ENCODE peak calls at places on chromosomes 12 and 14, in nine cellular contexts. One of them, this sample, is unnamed.

GRCh38 chr14:104224516-104225281 is 86.3 kb downstream of the KIF26A start:
- DNase-seq in fibroblast of mammary gland: no peak
- DNase-seq in fibroblast of pulmonary artery: no peak
- DNase-seq in mammary epithelial cell: no peak
- DNase-seq in fibroblast of the aortic adventitia: no peak
- DNase-seq in choroid plexus epithelial cell: peak; percentile 13
- DNase-seq in bronchial epithelial cell: no peak
- DNase-seq in right lobe of liver: peak; percentile 58
- DNase-seq in psoas muscle: peak; percentile 28
- DNase-seq in this sample: no peak

GRCh38 chr14:53355581-53356112 is 202.5 kb upstream of the DDHD1 start:
- DNase-seq in fibroblast of mammary gland: peak; percentile 66
- DNase-seq in fibroblast of pulmonary artery: peak; percentile 50
- DNase-seq in mammary epithelial cell: peak; percentile 65
- DNase-seq in fibroblast of the aortic adventitia: peak; percentile 58
- DNase-seq in choroid plexus epithelial cell: peak; percentile 91
- DNase-seq in bronchial epithelial cell: peak; percentile 85
- DNase-seq in right lobe of liver: no peak
- DNase-seq in psoas muscle: no peak
- DNase-seq in this sample: peak; percentile 77

GRCh38 chr12:53098982-53099651 is 1.6 kb downstream of the IGFBP6 start:
- DNase-seq in fibroblast of mammary gland: peak; percentile 98
- DNase-seq in fibroblast of pulmonary artery: peak; percentile 94
- DNase-seq in mammary epithelial cell: peak; percentile 86
- DNase-seq in fibroblast of the aortic adventitia: peak; percentile 98
- DNase-seq in choroid plexus epithelial cell: peak; percentile 96
- DNase-seq in bronchial epithelial cell: peak; percentile 80
- DNase-seq in right lobe of liver: peak; percentile 84
- DNase-seq in psoas muscle: peak; percentile 92
- DNase-seq in this sample: peak; percentile 78

GRCh38 chr12:90078344-90078743 is 369.7 kb upstream of the ATP2B1 start:
- DNase-seq in fibroblast of mammary gland: no peak
- DNase-seq in fibroblast of pulmonary artery: no peak
- DNase-seq in mammary epithelial cell: no peak
- DNase-seq in fibroblast of the aortic adventitia: no peak
- DNase-seq in choroid plexus epithelial cell: no peak
- DNase-seq in bronchial epithelial cell: no peak
- DNase-seq in right lobe of liver: no peak
- DNase-seq in psoas muscle: no peak
- DNase-seq in this sample: no peak

GRCh38 chr12:49828143-49829091 is at the start of gene NCKAP5L:
- DNase-seq in fibroblast of mammary gland: peak; percentile 95
- DNase-seq in fibroblast of pulmonary artery: peak; percentile 98
- DNase-seq in mammary epithelial cell: peak; percentile 96
- DNase-seq in fibroblast of the aortic adventitia: peak; percentile 96
- DNase-seq in choroid plexus epithelial cell: peak; percentile 98
- DNase-seq in bronchial epithelial cell: peak; percentile 86
- DNase-seq in right lobe of liver: peak; percentile 97
- DNase-seq in psoas muscle: peak; percentile 97
- DNase-seq in this sample: peak; percentile 97

GRCh38 chr14:58865520-58866281 is 227.9 kb downstream of the DACT1 start:
- DNase-seq in fibroblast of mammary gland: peak; percentile 94
- DNase-seq in fibroblast of pulmonary artery: peak; percentile 88
- DNase-seq in mammary epithelial cell: peak; percentile 9
- DNase-seq in fibroblast of the aortic adventitia: peak; percentile 90
- DNase-seq in choroid plexus epithelial cell: no peak
- DNase-seq in bronchial epithelial cell: no peak
- DNase-seq in right lobe of liver: no peak
- DNase-seq in psoas muscle: no peak
- DNase-seq in this sample: no peak

GRCh38 chr12:24991209-24992049 is 42.5 kb upstream of the BCAT1 start:
- DNase-seq in fibroblast of mammary gland: peak; percentile 70
- DNase-seq in fibroblast of pulmonary artery: peak; percentile 75
- DNase-seq in mammary epithelial cell: peak; percentile 50
- DNase-seq in fibroblast of the aortic adventitia: peak; percentile 76
- DNase-seq in choroid plexus epithelial cell: peak; percentile 84
- DNase-seq in bronchial epithelial cell: peak; percentile 69
- DNase-seq in right lobe of liver: no peak
- DNase-seq in psoas muscle: no peak
- DNase-seq in this sample: peak; percentile 76

GRCh38 chr12:26689281-26689841 is 143.6 kb downstream of the ITPR2 start:
- DNase-seq in fibroblast of mammary gland: no peak
- DNase-seq in fibroblast of pulmonary artery: no peak
- DNase-seq in mammary epithelial cell: peak; percentile 13
- DNase-seq in fibroblast of the aortic adventitia: no peak
- DNase-seq in choroid plexus epithelial cell: no peak
- DNase-seq in bronchial epithelial cell: no peak
- DNase-seq in right lobe of liver: no peak
- DNase-seq in psoas muscle: no peak
- DNase-seq in this sample: peak; percentile 17

GRCh38 chr12:23767834-23768233 is 181.6 kb downstream of the SOX5 start:
- DNase-seq in fibroblast of mammary gland: no peak
- DNase-seq in fibroblast of pulmonary artery: no peak
- DNase-seq in mammary epithelial cell: no peak
- DNase-seq in fibroblast of the aortic adventitia: no peak
- DNase-seq in choroid plexus epithelial cell: no peak
- DNase-seq in bronchial epithelial cell: peak; percentile 2
- DNase-seq in right lobe of liver: no peak
- DNase-seq in psoas muscle: no peak
- DNase-seq in this sample: no peak

GRCh38 chr14:81341405-81342180 is 58.5 kb downstream of the STON2 start:
- DNase-seq in fibroblast of mammary gland: peak; percentile 5
- DNase-seq in fibroblast of pulmonary artery: no peak
- DNase-seq in mammary epithelial cell: no peak
- DNase-seq in fibroblast of the aortic adventitia: no peak
- DNase-seq in choroid plexus epithelial cell: no peak
- DNase-seq in bronchial epithelial cell: no peak
- DNase-seq in right lobe of liver: no peak
- DNase-seq in psoas muscle: no peak
- DNase-seq in this sample: peak; percentile 38

GRCh38 chr14:22448035-22448904 is 140.8 kb downstream of the DAD1 start:
- DNase-seq in fibroblast of mammary gland: no peak
- DNase-seq in fibroblast of pulmonary artery: no peak
- DNase-seq in mammary epithelial cell: no peak
- DNase-seq in fibroblast of the aortic adventitia: no peak
- DNase-seq in choroid plexus epithelial cell: peak; percentile 37
- DNase-seq in bronchial epithelial cell: no peak
- DNase-seq in right lobe of liver: no peak
- DNase-seq in psoas muscle: no peak
- DNase-seq in this sample: no peak

GRCh38 chr12:75702477-75703093 is 191.2 kb upstream of the KRR1 start:
- DNase-seq in fibroblast of mammary gland: no peak
- DNase-seq in fibroblast of pulmonary artery: no peak
- DNase-seq in mammary epithelial cell: no peak
- DNase-seq in fibroblast of the aortic adventitia: no peak
- DNase-seq in choroid plexus epithelial cell: no peak
- DNase-seq in bronchial epithelial cell: no peak
- DNase-seq in right lobe of liver: no peak
- DNase-seq in psoas muscle: no peak
- DNase-seq in this sample: no peak

GRCh38 chr14:68286667-68287066 is 467.1 kb downstream of the RAD51B start:
- DNase-seq in fibroblast of mammary gland: no peak
- DNase-seq in fibroblast of pulmonary artery: no peak
- DNase-seq in mammary epithelial cell: peak; percentile 8
- DNase-seq in fibroblast of the aortic adventitia: no peak
- DNase-seq in choroid plexus epithelial cell: no peak
- DNase-seq in bronchial epithelial cell: peak; percentile 50
- DNase-seq in right lobe of liver: no peak
- DNase-seq in psoas muscle: no peak
- DNase-seq in this sample: peak; percentile 51

DNA sequence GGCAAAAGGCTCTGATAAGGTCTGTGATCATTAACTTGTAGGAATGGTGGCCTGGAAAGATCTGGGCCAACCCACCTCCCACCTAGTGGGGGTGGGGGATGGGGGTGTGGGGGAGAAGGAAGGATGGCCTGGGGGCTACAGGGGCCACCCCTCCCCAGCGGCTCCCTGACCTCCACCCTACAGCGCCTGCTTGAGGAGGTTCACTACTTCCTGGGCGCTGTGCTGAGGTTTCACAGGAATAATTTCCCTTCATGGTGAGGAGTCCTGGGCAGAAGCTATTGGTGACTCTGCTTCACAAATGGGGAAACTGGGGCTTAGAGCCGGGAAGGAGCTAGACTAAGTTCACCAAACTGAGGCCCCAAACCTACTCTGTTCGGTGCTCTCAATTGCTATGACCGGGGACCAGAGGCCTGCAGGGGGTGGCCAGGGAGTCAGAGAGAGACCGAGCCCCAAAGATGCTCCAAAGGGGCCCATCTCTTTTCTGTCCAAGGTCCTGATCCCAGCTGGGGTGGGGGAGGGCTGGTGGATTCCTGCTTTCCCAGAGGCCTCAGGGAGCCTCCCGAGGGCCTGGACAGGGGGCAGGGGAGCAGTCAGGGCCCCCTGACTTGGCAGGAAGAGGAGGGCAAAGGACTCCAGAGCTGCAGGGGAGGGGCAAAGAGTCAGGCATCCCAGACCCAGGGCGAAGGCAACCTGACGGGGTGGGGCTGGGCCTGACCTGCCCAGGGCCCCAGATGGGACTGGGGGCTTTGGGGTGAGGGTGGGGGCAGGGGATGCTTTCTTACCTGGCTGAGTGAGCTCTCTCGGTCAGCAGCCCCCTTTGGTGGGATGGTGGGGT is 1.7 kb downstream of the HNF1A start:
- DNase-seq in fibroblast of mammary gland: no peak
- DNase-seq in fibroblast of pulmonary artery: no peak
- DNase-seq in mammary epithelial cell: no peak
- DNase-seq in fibroblast of the aortic adventitia: no peak
- DNase-seq in choroid plexus epithelial cell: no peak
- DNase-seq in bronchial epithelial cell: no peak
- DNase-seq in right lobe of liver: peak; percentile 86
- DNase-seq in psoas muscle: no peak
- DNase-seq in this sample: no peak
- H3K4me3 ChIP-seq in fibroblast of mammary gland: no peak overlapping the region
- H3K4me3 ChIP-seq in fibroblast of pulmonary artery: no peak overlapping the region
- H3K4me3 ChIP-seq in mammary epithelial cell: no peak overlapping the region
- H3K4me3 ChIP-seq in fibroblast of the aortic adventitia: no peak overlapping the region
- H3K4me3 ChIP-seq in choroid plexus epithelial cell: no peak overlapping the region
- H3K4me3 ChIP-seq in bronchial epithelial cell: no peak overlapping the region
- H3K4me3 ChIP-seq in right lobe of liver: peak overlapping the region; percentile 82
- H3K4me3 ChIP-seq in psoas muscle: no peak overlapping the region
- H3K4me3 ChIP-seq in this sample: no peak overlapping the region

DNA sequence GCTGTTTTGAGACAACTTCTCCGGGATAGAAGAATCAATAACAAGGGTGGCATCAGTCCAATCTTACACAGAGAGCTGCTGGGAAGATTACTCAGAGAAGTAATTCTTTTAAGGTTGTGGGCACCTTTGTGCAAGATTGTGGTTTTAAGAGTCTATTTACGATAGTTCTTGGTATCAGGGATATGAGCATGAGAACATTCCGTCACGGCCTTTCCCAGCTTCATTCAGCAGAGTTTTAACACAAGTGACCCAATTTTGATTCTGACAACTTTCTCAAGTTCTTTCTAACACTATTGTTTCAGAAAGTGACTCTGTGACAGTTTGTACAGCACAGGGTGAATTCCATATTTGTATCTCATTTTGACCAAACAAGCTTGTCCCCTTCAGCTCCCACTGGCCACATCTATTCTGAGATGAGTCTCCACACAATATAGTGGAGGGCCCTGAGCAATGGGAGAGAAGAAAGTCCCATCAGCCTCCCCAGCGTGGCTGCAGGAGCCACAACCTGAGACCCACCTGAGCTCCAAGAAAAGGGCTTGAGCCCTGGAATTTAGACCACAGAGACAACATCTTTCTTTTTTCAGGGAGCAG is 869.2 kb downstream of the TMEM121 start:
- DNase-seq in fibroblast of mammary gland: no peak
- DNase-seq in fibroblast of pulmonary artery: no peak
- DNase-seq in mammary epithelial cell: no peak
- DNase-seq in fibroblast of the aortic adventitia: no peak
- DNase-seq in choroid plexus epithelial cell: no peak
- DNase-seq in bronchial epithelial cell: no peak
- DNase-seq in right lobe of liver: no peak
- DNase-seq in psoas muscle: no peak
- DNase-seq in this sample: no peak
- TF ChIP-seq CTCF in fibroblast of mammary gland: no peak
- TF ChIP-seq CTCF in fibroblast of pulmonary artery: no peak
- TF ChIP-seq CTCF in mammary epithelial cell: no peak
- TF ChIP-seq CTCF in fibroblast of the aortic adventitia: no peak
- TF ChIP-seq CTCF in choroid plexus epithelial cell: no peak
- TF ChIP-seq CTCF in bronchial epithelial cell: no peak
- TF ChIP-seq CTCF in right lobe of liver: no peak
- TF ChIP-seq CTCF in psoas muscle: no peak
- TF ChIP-seq CTCF in this sample: no peak

DNA sequence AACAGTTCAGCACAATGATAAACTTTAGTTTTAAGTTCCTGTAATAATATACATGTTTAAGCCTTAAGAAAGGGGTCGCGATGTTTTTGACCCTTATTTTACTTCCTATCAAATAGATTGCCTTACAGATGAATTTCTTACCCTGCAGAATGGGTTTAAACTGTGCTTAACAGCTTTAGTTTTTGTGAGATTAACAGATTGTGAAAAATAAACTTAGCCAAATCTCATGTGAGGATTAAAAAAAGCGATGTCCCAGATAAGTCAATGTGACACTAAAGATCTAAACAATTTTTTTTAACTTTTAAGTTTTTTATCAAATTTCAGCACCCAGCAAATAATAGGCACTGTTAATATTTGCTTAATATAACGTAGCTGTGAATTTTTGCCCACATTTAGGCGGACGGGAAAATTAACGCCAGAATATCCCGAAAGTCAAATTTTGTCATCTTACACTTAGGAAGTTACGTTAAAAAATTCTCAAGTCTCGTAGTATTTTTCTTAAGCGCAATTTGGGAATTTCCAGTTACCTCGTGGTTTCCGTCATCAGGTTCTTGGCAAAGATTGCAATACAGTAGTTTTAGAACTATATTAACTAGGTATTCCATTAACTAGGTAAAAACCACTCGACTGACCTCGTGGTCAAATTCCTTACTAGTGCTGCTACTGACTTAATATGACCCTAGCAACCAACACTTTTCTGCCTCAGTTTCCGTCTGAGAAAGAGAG is 1.2 kb downstream of the HNRNPC start:
- DNase-seq in fibroblast of mammary gland: no peak
- DNase-seq in fibroblast of pulmonary artery: peak; percentile 59
- DNase-seq in mammary epithelial cell: peak; percentile 64
- DNase-seq in fibroblast of the aortic adventitia: peak; percentile 63
- DNase-seq in choroid plexus epithelial cell: peak; percentile 57
- DNase-seq in bronchial epithelial cell: peak; percentile 45
- DNase-seq in right lobe of liver: no peak
- DNase-seq in psoas muscle: no peak
- DNase-seq in this sample: no peak
- H3K4me3 ChIP-seq in fibroblast of mammary gland: peak overlapping the region; percentile 100
- H3K4me3 ChIP-seq in fibroblast of pulmonary artery: peak overlapping the region; percentile 77
- H3K4me3 ChIP-seq in mammary epithelial cell: peak overlapping the region; percentile 99
- H3K4me3 ChIP-seq in fibroblast of the aortic adventitia: peak overlapping the region; percentile 82
- H3K4me3 ChIP-seq in choroid plexus epithelial cell: peak overlapping the region; percentile 79
- H3K4me3 ChIP-seq in bronchial epithelial cell: peak overlapping the region; percentile 84
- H3K4me3 ChIP-seq in right lobe of liver: peak overlapping the region; percentile 79
- H3K4me3 ChIP-seq in psoas muscle: peak overlapping the region; percentile 97
- H3K4me3 ChIP-seq in this sample: peak overlapping the region; percentile 76

DNA sequence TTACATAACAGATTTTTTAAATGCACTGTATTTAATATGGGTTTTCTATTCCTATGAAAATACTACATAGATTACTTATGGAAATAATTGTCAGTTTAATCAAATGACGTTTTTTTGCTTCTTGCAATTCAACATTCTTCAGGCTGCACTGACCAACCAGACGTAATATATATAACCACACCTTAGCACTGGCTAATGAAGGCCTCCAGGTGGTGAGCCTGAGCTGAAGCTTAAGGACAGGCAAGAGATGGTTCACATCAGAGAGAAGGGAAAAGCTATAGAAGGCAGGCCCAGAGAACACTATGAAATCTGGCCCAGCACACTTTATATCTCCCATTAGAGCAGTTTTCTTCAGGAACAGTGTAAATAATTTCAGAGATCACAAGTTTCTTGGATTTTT is 2.8 kb upstream of the MDGA2 start:
- DNase-seq in fibroblast of mammary gland: no peak
- DNase-seq in fibroblast of pulmonary artery: no peak
- DNase-seq in mammary epithelial cell: no peak
- DNase-seq in fibroblast of the aortic adventitia: no peak
- DNase-seq in choroid plexus epithelial cell: no peak
- DNase-seq in bronchial epithelial cell: no peak
- DNase-seq in right lobe of liver: no peak
- DNase-seq in psoas muscle: no peak
- DNase-seq in this sample: no peak
- TF ChIP-seq CTCF in fibroblast of mammary gland: no peak
- TF ChIP-seq CTCF in fibroblast of pulmonary artery: no peak
- TF ChIP-seq CTCF in mammary epithelial cell: no peak
- TF ChIP-seq CTCF in fibroblast of the aortic adventitia: no peak
- TF ChIP-seq CTCF in choroid plexus epithelial cell: no peak
- TF ChIP-seq CTCF in bronchial epithelial cell: no peak
- TF ChIP-seq CTCF in right lobe of liver: no peak
- TF ChIP-seq CTCF in psoas muscle: no peak
- TF ChIP-seq CTCF in this sample: peak; percentile 16

This sample was measured in epithelial cell of esophagus.